ENCODE peak calls at places on chromosome 22, in six cellular contexts. T is GM23248, O is pancreas, W is transverse colon, J is neural progenitor cell, V is colonic mucosa. A is an unnamed sample. For H3K27me3, the result is how much of the 10 kb centered on the place peaks cover.

GRCh38 chr22:28670153-28670552 is 9.5 kb downstream of the TTC28 start:
- DNase-seq in V (no peak), T (peak), W (no peak), J (no peak), O (no peak), A (no peak)

GRCh38 chr22:19398206-19398605 is 33.3 kb downstream of the HIRA start:
- DNase-seq in V (no peak), T (peak), J (no peak), O (no peak), W (no peak), A (no peak)

GRCh38 chr22:24067587-24068376 is 56.7 kb downstream of the CABIN1 start:
- DNase-seq in O (no peak), V (peak), J (no peak), T (no peak), W (peak), A (peak)

GRCh38 chr22:48665286-48666010 is 1162.2 kb downstream of the BRD1 start:
- DNase-seq in V (no peak), O (no peak), T (peak), W (no peak), J (no peak), A (no peak)

GRCh38 chr22:47121791-47122190 is 359.3 kb downstream of the TBC1D22A start:
- DNase-seq in T (no peak), V (no peak), J (no peak), O (peak), W (no peak), A (no peak)

GRCh38 chr22:48096846-48097665 is 1334.6 kb downstream of the TBC1D22A start:
- DNase-seq in O (no peak), J (peak), V (no peak), T (no peak), W (no peak), A (no peak)

GRCh38 chr22:41891407-41891806 is 23.5 kb downstream of the SHISA8 start:
- DNase-seq in W (no peak), T (no peak), V (no peak), J (no peak), O (no peak), A (no peak)

GRCh38 chr22:39634530-39635399 is 64.2 kb downstream of the CACNA1I start:
- DNase-seq in V (peak), O (no peak), J (no peak), T (peak), W (peak), A (no peak)

GRCh38 chr22:39173787-39174497 is 21.5 kb upstream of the CBX7 start:
- DNase-seq in T (peak), W (peak), V (no peak), O (no peak), J (no peak), A (peak)

GRCh38 chr22:36197065-36197440 is 4.6 kb downstream of the APOL4 start:
- DNase-seq in T (peak), W (peak), O (no peak), J (peak), V (no peak), A (peak)

GRCh38 chr22:17963015-17963414 is 61.3 kb downstream of the MICAL3 start:
- DNase-seq in W (no peak), V (no peak), O (no peak), J (no peak), T (no peak), A (no peak)

GRCh38 chr22:32308191-32308590 is 49.5 kb upstream of the RFPL3 start:
- DNase-seq in O (no peak), V (no peak), W (no peak), J (no peak), T (no peak), A (no peak)

GRCh38 chr22:28998681-28999080 is 63.0 kb downstream of the C22orf31 start:
- DNase-seq in T (no peak), J (no peak), O (no peak), W (no peak), V (no peak), A (no peak)

GRCh38 chr22:25702571-25703167 is 39.3 kb upstream of the MYO18B start:
- DNase-seq in T (no peak), V (no peak), W (no peak), O (no peak), J (no peak), A (no peak)

GRCh38 chr22:27986459-27986858 is 67.4 kb upstream of the PITPNB start:
- DNase-seq in W (no peak), O (no peak), J (no peak), V (no peak), T (no peak), A (no peak)

GRCh38 chr22:50184004-50184461 is 1.7 kb upstream of the TRABD start:
- DNase-seq in T (peak), J (peak), W (peak), V (peak), O (peak), A (peak)

GRCh38 chr22:17112491-17113042 is 8.6 kb downstream of the TMEM121B start:
- DNase-seq in T (no peak), V (no peak), O (no peak), J (no peak), W (no peak), A (no peak)

GRCh38 chr22:44396727-44397722 is 84.3 kb upstream of the SHISAL1 start:
- DNase-seq in W (peak), J (no peak), O (peak), T (no peak), V (no peak), A (peak)

GRCh38 chr22:17783317-17783716 is 9.0 kb upstream of the BID start:
- DNase-seq in T (no peak), W (no peak), V (no peak), J (no peak), O (no peak), A (no peak)

GRCh38 chr22:31637938-31638618 is 23.9 kb downstream of the PISD start:
- DNase-seq in T (no peak), W (peak), V (no peak), J (no peak), O (no peak), A (no peak)

GRCh38 chr22:19843857-19844422 is 10.7 kb downstream of the GNB1L start:
- DNase-seq in O (no peak), J (no peak), T (no peak), V (no peak), W (no peak), A (no peak)

GRCh38 chr22:35126993-35127392 is 61.0 kb downstream of the ISX start:
- DNase-seq in T (no peak), V (no peak), W (no peak), O (no peak), J (no peak), A (no peak)

GRCh38 chr22:29457730-29458129 is 19.3 kb downstream of the RFPL1 start:
- DNase-seq in V (peak), J (peak), T (peak), O (no peak), W (peak), A (no peak)

GRCh38 chr22:31425331-31426050 is 26.1 kb downstream of the DRG1 start:
- DNase-seq in W (no peak), V (no peak), T (peak), O (no peak), J (no peak), A (no peak)

GRCh38 chr22:16824718-16825687 is at the start of gene XKR3:
- DNase-seq in W (no peak), O (no peak), V (no peak), T (peak), J (no peak), A (no peak)

GRCh38 chr22:31496735-31497146 is 405 bp downstream of the SFI1 start:
- DNase-seq in O (peak), J (no peak), T (peak), W (peak), V (peak), A (peak)

GRCh38 chr22:39685336-39686177 is 115.0 kb downstream of the CACNA1I start:
- DNase-seq in O (no peak), T (no peak), J (no peak), W (no peak), V (no peak), A (no peak)

GRCh38 chr22:24146190-24146616 is 35.1 kb upstream of the SUSD2 start:
- DNase-seq in W (peak), T (peak), J (peak), O (peak), V (peak), A (peak)

GRCh38 chr22:18000441-18001039 is 23.8 kb downstream of the MICAL3 start:
- DNase-seq in O (peak), V (peak), T (peak), W (peak), J (peak), A (peak)

GRCh38 chr22:48096411-48096810 is 1334.0 kb downstream of the TBC1D22A start:
- DNase-seq in W (no peak), J (no peak), T (no peak), V (no peak), O (no peak), A (no peak)

GRCh38 chr22:26907366-26907765 is 250.0 kb downstream of the MIAT start:
- DNase-seq in W (no peak), T (no peak), V (no peak), O (no peak), J (no peak), A (no peak)
- H3K27me3 ChIP-seq in W (under half), T (under half), V (under half), O (under half), J (under half), A (under half)

GRCh38 chr22:22820626-22821025 is 67.0 kb upstream of the IGLL5 start:
- DNase-seq in V (no peak), W (no peak), O (no peak), J (no peak), T (no peak), A (peak)

GRCh38 chr22:22821340-22821739 is 66.3 kb upstream of the IGLL5 start:
- DNase-seq in V (no peak), J (no peak), W (no peak), O (no peak), T (no peak), A (no peak)

GRCh38 chr22:22823126-22823804 is 64.4 kb upstream of the IGLL5 start:
- DNase-seq in T (no peak), J (no peak), O (no peak), V (no peak), W (no peak), A (no peak)

GRCh38 chr22:22820076-22820475 is 67.5 kb upstream of the IGLL5 start:
- DNase-seq in O (no peak), J (no peak), W (no peak), V (no peak), T (no peak), A (no peak)

DNA sequence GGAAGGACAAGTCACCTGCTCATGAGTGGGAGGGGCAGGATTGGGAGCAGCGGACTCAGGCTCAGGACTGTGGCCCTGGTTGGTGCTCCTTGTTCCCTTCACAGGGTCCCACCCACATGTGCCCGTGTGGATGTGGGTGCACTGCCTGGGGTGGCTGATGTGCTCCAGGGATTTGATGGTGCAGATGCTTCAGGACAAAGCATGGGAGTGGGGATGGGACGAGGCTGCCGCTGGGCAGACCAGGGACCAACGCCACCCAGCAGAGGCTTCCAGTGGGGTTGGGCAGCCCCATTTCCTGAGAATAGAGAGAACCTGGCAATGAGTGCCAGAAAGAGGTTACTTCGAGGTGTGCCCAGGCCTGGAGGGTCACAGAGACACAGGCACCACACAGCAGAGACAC is 65.5 kb upstream of the IGLL5 start:
- DNase-seq in J (no peak), W (no peak), V (no peak), T (no peak), O (no peak), A (no peak)
- H3K27me3 ChIP-seq in J (half or more), W (under half), V (under half), T (under half), O (under half), A (under half)

DNA sequence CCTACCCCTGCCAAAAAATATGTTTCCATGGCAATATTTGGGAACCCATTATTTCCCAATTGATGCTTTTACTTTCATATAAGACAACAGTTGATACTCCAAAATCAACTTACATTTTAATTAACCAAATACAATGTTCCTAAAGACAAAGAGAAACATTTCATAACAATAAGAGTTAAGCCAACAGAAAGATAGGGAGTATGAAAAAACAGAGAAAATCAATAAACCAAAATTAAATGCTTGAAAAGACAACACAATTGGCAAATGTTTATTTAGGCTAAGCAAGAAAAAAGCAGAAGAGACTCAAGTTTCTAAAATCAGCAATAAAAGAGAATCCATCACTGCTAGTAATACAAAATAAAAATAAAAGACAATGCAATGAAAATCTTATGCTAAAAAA is 123.1 kb upstream of the VPREB1 start:
- DNase-seq in O (no peak), T (no peak), J (no peak), V (no peak), W (no peak), A (no peak)
- H3K27me3 ChIP-seq in O (under half), T (under half), J (half or more), V (under half), W (under half), A (under half)

DNA sequence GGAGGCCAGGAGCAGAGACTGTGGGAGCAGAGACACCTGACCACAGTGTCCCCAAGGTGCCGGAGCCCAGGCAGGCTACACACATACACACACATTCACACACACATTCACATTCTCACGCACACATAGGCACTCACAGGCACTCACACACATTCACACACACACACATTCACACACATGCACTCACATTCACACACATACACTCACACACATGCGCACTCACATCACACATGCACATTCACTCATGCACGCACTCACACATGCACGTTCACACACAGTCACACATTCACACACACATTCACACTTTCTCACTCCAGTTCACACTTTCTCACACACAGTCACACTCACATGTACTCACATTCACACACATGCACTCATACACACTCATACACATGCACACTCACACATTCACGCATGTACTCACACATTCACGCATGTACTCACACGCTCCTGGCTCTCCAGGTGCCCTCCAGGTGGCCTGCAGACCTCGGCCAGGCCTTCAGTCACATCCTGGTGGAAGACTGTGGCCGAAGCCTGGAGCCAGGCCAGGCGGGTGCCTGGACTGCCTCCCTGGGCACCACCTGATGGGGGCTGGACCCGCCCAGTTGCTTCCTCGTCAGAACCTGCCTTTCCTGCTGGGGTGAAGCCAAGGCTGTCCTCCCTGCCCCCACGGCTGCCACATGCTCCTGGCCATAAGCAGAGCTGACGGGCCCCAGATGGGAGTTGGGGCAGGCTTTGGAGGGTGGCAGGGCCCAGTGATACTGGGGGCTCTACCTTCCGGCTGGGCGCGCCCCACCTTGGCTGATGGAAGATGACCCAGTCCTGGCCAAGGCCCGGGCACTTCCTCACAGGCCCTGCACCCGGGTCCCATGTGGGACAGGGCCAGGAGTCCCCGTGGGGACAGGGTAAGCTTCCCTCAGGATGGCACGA is 89.5 kb downstream of the WNT7B start:
- DNase-seq in O (peak), W (no peak), V (no peak), J (no peak), T (no peak), A (no peak)
- H3K27me3 ChIP-seq in O (under half), W (under half), V (under half), J (under half), T (under half), A (under half)

GRCh38 chr22:43327039-43327438 is 16.1 kb downstream of the SCUBE1 start:
- DNase-seq in J (no peak), O (no peak), V (no peak), T (no peak), W (no peak), A (no peak)
- H3K27me3 ChIP-seq in J (under half), O (under half), V (under half), T (under half), W (under half), A (under half)

DNA sequence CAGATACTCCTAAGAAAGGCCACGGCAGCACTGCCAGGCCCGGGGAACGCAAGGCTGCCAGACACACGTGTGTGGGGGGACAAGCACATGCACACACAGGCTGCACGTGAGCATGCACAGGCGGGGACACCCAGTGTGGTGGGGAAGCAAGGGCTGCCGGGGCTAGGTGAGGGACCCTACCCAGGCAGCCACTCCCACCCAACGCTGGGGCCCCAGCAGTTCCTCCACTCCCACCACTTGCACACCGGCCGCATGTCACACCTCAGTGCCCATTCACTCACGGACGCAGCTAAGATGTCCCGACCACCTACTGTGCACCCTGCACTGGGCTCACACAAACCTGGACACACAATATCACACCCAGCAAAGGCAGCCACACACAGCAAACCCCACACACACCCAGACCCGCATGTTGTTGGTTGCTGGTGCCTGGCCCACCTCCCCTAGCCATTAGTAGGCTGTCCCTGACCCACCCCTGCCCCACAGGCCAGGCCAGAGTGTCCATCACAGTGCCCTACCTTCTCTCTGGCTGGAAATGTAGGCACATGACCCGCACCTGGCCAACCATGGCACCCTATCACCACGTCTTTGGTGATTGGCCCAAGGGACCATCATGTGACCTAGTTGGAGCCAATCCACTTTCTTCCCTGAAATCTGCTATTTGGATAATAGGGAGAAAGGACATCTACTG is 8.8 kb downstream of the SSTR3 start:
- DNase-seq in V (no peak), O (no peak), W (no peak), J (no peak), T (no peak), A (no peak)
- H3K27me3 ChIP-seq in V (under half), O (under half), W (under half), J (under half), T (under half), A (under half)